ENCODE peak calls at places on chromosomes 1 and 21, in five cellular contexts. H is germinal center, E is endodermal cell, C is GDM1, L is A172. V is an unnamed sample.

GRCh38 chr1:64745181-64745985 is 508 bp downstream of the RAVER2 start:
- DNase-seq in E (peak), H (peak), L (peak), C (peak), V (peak)

GRCh38 chr1:228282329-228283042 is 74.6 kb downstream of the OBSCN start:
- DNase-seq in E (no peak), L (peak), H (no peak), C (no peak), V (no peak)

GRCh38 chr1:157505481-157506272 is 46.6 kb downstream of the FCRL5 start:
- DNase-seq in L (peak), C (peak), E (peak), H (peak), V (no peak)

GRCh38 chr1:183198463-183198862 is 12.4 kb downstream of the LAMC2 start:
- DNase-seq in C (no peak), H (no peak), L (no peak), E (no peak), V (no peak)

GRCh38 chr1:153626929-153627796 is at the start of gene S100A13:
- DNase-seq in L (peak), E (peak), C (no peak), H (peak), V (no peak)

GRCh38 chr1:53541761-53542550 is 82.8 kb downstream of the DMRTB1 start:
- DNase-seq in H (no peak), L (peak), E (peak), C (no peak), V (no peak)

GRCh38 chr1:155504207-155504606 is 58.4 kb downstream of the ASH1L start:
- DNase-seq in H (peak), E (no peak), L (peak), C (no peak), V (no peak)

GRCh38 chr1:183025782-183026774 is 2.9 kb downstream of the LAMC1 start:
- DNase-seq in L (no peak), C (no peak), H (no peak), E (no peak), V (no peak)

GRCh38 chr1:207313131-207313530 is 8.3 kb upstream of the CD55 start:
- DNase-seq in E (no peak), L (no peak), C (no peak), H (no peak), V (no peak)

GRCh38 chr1:171438441-171438840 is 46.9 kb upstream of the PRRC2C start:
- DNase-seq in C (no peak), E (no peak), L (peak), H (no peak), V (no peak)

GRCh38 chr1:246214708-246215504 is 292.2 kb downstream of the SMYD3 start:
- DNase-seq in L (peak), H (peak), E (no peak), C (peak), V (peak)

GRCh38 chr1:229855999-229856650 is 210.9 kb upstream of the GALNT2 start:
- DNase-seq in H (peak), E (no peak), L (no peak), C (no peak), V (no peak)

GRCh38 chr21:43911015-43911934 is 46.3 kb downstream of the AGPAT3 start:
- DNase-seq in L (no peak), E (no peak), H (no peak), C (no peak), V (no peak)

GRCh38 chr21:34596561-34597271 is 18.2 kb downstream of the RCAN1 start:
- DNase-seq in E (peak), C (no peak), H (no peak), L (no peak), V (no peak)

GRCh38 chr1:43147625-43148319 is 24.3 kb downstream of the EBNA1BP2 start:
- DNase-seq in E (peak), C (peak), L (peak), H (peak), V (no peak)

GRCh38 chr1:7561936-7562728 is 209.0 kb upstream of the VAMP3 start:
- DNase-seq in H (no peak), C (no peak), E (no peak), L (no peak), V (no peak)

GRCh38 chr21:25934130-25934529 is 199.4 kb downstream of the GABPA start:
- DNase-seq in H (no peak), L (no peak), E (no peak), C (no peak), V (no peak)

GRCh38 chr1:170134126-170134525 is 11.6 kb upstream of the NTMT2 start:
- DNase-seq in L (no peak), E (no peak), H (no peak), C (no peak), V (no peak)

V was measured in GF-D8.